ENCODE peak calls at places on chromosomes 4 and X, in five cellular contexts. O is upper lobe of right lung; Y is CD8-positive, alpha-beta T cell; M is lower lobe of right lung; I is psoas muscle. U is an unnamed sample.

GRCh38 chrX:15475021-15475420 is 18.1 kb downstream of the PIR start:
- DNase-seq in M (no peak), O (no peak), I (no peak), Y (no peak), U (no peak)

GRCh38 chr4:184168406-184169019 is 49.2 kb downstream of the ENPP6 start:
- DNase-seq in O (peak; percentile 87), Y (peak; percentile 36), I (peak; percentile 85), M (peak; percentile 83), U (no peak)

GRCh38 chrX:150049647-150050046 is 111.4 kb upstream of the EOLA2 start:
- DNase-seq in Y (no peak), I (no peak), M (no peak), O (no peak), U (no peak)

GRCh38 chr4:16585053-16585452 is 313.4 kb downstream of the LDB2 start:
- DNase-seq in I (no peak), Y (no peak), O (no peak), M (no peak), U (no peak)

GRCh38 chrX:129495941-129496340 is 27.3 kb downstream of the SMARCA1 start:
- DNase-seq in O (no peak), M (no peak), I (no peak), Y (no peak), U (no peak)

GRCh38 chr4:8370835-8371234 is 69.7 kb downstream of the ACOX3 start:
- DNase-seq in I (peak; percentile 68), M (peak; percentile 33), Y (no peak), O (peak; percentile 38), U (no peak)

GRCh38 chr4:33107813-33108212 is 2387.6 kb downstream of the PCDH7 start:
- DNase-seq in I (no peak), M (no peak), Y (no peak), O (no peak), U (no peak)

GRCh38 chr4:74659576-74660411 is 134.5 kb downstream of the BTC start:
- DNase-seq in M (no peak), Y (no peak), O (no peak), I (no peak), U (no peak)

GRCh38 chr4:176879370-176880116 is 86.8 kb upstream of the VEGFC start:
- DNase-seq in M (no peak), Y (no peak), I (no peak), O (no peak), U (no peak)

GRCh38 chr4:7075962-7076693 is 8.3 kb upstream of the GRPEL1 start:
- DNase-seq in M (no peak), O (no peak), Y (no peak), I (no peak), U (no peak)

GRCh38 chrX:110713666-110714065 is 82.0 kb downstream of the CHRDL1 start:
- DNase-seq in M (no peak), I (no peak), Y (no peak), O (no peak), U (no peak)
- H3K27me3 ChIP-seq in M (no peaks in the 10 kb centered on the region), I (no peaks in the 10 kb centered on the region), Y (no peaks in the 10 kb centered on the region), O (no peaks in the 10 kb centered on the region), U (no peaks in the 10 kb centered on the region)

GRCh38 chrX:25003066-25003849 is 12.5 kb downstream of the ARX start:
- DNase-seq in Y (no peak), M (no peak), I (no peak), O (no peak), U (no peak)

GRCh38 chrX:25005034-25005381 is 10.8 kb downstream of the ARX start:
- DNase-seq in O (no peak), M (no peak), I (no peak), Y (no peak), U (no peak)

GRCh38 chrX:25004040-25004439 is 11.7 kb downstream of the ARX start:
- DNase-seq in Y (no peak), I (no peak), M (no peak), O (no peak), U (no peak)

GRCh38 chrX:25005382-25006185 is 10.2 kb downstream of the ARX start:
- DNase-seq in Y (no peak), I (peak; percentile 67), M (no peak), O (no peak), U (no peak)

DNA sequence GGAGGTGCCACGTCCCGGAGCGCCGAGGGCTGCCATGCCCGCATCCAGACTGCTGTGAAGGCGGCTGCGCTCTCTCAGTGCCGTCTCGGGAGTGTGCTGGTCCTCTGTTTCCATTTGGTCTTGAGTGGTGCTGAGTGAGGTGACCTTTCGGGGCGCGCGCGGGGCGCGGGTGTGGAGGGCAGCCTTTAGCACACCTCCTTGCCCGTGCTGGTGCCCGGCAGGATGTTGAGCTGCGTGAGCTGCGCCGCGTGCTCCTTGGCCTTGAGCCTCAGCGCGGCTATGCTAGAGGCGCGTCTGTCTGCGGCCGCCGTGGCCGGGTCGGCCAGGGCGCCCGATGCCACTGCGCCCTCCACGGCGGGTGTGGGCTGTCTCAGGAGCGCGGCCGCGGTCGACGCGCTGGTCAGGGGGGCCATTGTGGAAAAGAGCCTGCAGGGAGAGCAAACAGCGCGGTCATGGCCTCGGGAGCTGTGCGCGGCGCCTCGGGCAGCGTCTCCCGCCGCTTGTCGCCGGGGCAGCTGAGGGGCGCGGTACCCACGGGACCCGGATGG is 11.2 kb downstream of the ARX start:
- DNase-seq in I (no peak), M (no peak), Y (no peak), O (no peak), U (no peak)
- H3K27me3 ChIP-seq in I (no peaks in the 10 kb centered on the region), M (peaks cover 53% of the 10 kb centered on the region), Y (no peaks in the 10 kb centered on the region), O (peaks cover 43% of the 10 kb centered on the region), U (peaks cover 6% of the 10 kb centered on the region)

GRCh38 chr4:146634825-146635224 is 3.9 kb upstream of the POU4F2 start:
- DNase-seq in I (no peak), M (no peak), O (no peak), Y (no peak), U (no peak)

GRCh38 chr4:146638801-146639351 is at the start of gene POU4F2:
- DNase-seq in I (no peak), O (peak; percentile 64), M (no peak), Y (no peak), U (no peak)

GRCh38 chr4:146633471-146633800 is 5.3 kb upstream of the POU4F2 start:
- DNase-seq in I (no peak), O (no peak), Y (no peak), M (no peak), U (no peak)

GRCh38 chr4:146637853-146638800 is 566 bp upstream of the POU4F2 start:
- DNase-seq in O (no peak), Y (no peak), I (no peak), M (peak; percentile 36), U (no peak)

DNA sequence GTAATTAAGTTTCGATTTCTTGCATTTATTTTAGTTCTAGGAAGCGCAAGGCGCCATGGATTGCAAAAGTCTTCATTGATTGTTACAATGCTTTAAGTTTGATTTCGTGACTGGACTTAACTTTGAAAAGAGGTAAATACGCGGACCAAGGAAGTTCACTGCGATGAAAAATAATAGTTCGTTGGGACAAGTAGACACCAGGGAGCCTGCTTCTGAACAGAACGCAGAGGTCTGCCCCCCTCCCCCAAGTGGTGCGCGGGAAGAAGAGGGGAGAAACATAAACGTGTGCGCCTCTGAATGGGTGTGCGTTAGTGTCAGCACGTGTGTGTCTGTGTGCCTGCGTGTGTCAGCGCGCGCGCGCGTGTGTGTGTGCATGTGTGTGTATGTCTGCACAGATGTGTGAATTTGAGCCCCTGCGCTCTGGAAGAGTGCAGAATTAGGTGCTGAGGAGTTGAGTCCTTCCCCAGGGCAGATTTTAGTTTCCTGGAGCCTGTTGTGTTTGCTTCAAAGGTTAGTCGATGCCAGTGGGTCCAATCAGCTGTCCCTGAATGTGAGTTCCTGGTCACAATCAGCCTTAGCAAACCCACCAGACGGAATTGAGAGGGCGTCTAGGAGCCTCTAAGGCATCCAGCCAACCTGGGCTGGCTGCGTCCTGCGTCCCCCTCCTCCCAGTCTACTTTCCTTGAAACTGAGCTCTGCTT is 5.8 kb upstream of the POU4F2 start:
- DNase-seq in M (no peak), I (no peak), O (no peak), Y (no peak), U (no peak)
- H3K27me3 ChIP-seq in M (peaks cover 69% of the 10 kb centered on the region), I (peaks cover 4% of the 10 kb centered on the region), O (peaks cover 73% of the 10 kb centered on the region), Y (peaks cover 14% of the 10 kb centered on the region), U (no peaks in the 10 kb centered on the region)

GRCh38 chr4:3774253-3774883 is 8.2 kb downstream of the ADRA2C start:
- DNase-seq in M (no peak), O (no peak), I (no peak), Y (no peak), U (no peak)

GRCh38 chr4:3775011-3775410 is 8.8 kb downstream of the ADRA2C start:
- DNase-seq in I (no peak), M (no peak), Y (no peak), O (no peak), U (no peak)

GRCh38 chr4:3771932-3772495 is 5.8 kb downstream of the ADRA2C start:
- DNase-seq in M (no peak), Y (no peak), I (no peak), O (no peak), U (no peak)

GRCh38 chr4:3772632-3773031 is 6.4 kb downstream of the ADRA2C start:
- DNase-seq in M (no peak), Y (no peak), I (no peak), O (no peak), U (peak; percentile 42)

DNA sequence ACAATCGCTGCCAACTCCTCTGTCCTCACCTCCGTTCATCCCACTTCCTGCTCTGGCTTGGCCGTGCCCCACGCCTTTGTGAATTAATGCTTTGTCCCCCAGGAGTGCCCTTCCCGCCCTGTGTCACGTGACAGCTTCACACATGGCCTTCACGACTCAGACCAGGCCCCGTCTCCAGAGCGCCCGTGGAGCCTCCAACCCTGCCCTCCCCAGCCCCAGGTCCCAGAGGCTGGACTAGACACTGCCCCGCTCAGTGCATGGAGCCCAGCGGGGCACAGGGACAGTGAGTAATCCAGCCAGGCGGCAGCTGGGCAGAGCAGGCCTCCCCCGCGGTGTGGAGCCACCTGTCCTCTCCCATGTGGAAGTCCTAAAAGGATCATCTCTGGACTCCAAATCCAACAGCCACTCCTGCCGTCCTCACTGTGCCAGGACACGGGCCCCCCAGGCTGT is 7.4 kb downstream of the ADRA2C start:
- DNase-seq in O (no peak), M (no peak), Y (no peak), I (no peak), U (no peak)
- H3K27me3 ChIP-seq in O (peaks cover 38% of the 10 kb centered on the region), M (peaks cover 48% of the 10 kb centered on the region), Y (no peaks in the 10 kb centered on the region), I (no peaks in the 10 kb centered on the region), U (no peaks in the 10 kb centered on the region)

GRCh38 chrX:81412428-81412827 is 210.5 kb downstream of the SH3BGRL start:
- DNase-seq in O (no peak), M (no peak), Y (no peak), I (no peak), U (no peak)

GRCh38 chrX:81414630-81415029 is 212.7 kb downstream of the SH3BGRL start:
- DNase-seq in Y (no peak), I (no peak), M (no peak), O (no peak), U (no peak)

DNA sequence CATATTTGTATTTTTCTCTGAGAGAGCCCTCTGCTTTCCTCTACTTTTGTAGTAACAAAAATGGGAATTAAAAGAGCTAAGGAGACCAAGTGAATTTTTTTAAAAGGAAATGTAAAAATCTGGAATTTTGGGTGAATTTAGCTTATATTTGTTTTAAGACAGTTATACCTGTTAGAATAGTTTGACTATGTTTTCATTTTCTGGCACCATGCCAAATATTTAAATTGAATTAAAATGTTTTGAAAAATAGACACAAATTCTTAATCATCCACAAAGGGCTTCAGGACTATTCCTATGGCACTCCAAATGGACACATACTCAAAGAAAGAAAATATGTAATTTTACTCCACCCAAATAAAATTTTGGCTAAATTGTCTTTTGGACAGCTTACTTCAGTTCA is 209.6 kb downstream of the SH3BGRL start:
- DNase-seq in O (no peak), I (no peak), Y (no peak), M (no peak), U (no peak)
- H3K27me3 ChIP-seq in O (no peaks in the 10 kb centered on the region), I (no peaks in the 10 kb centered on the region), Y (no peaks in the 10 kb centered on the region), M (no peaks in the 10 kb centered on the region), U (no peaks in the 10 kb centered on the region)